ENCODE peak calls at places on chromosomes 1 and 21, in eight cellular contexts. One of them, this sample, is unnamed.

GRCh38 chr1:111848852-111849545 is 93.3 kb downstream of the DDX20 start:
- DNase-seq in tibial artery: no peak
- DNase-seq in heart right ventricle: no peak
- DNase-seq in cardiac muscle cell: no peak
- DNase-seq in PC-3: no peak
- DNase-seq in AG04450: no peak
- DNase-seq in CD8-positive, alpha-beta T cell: no peak
- DNase-seq in Peyer's patch: no peak
- DNase-seq in this sample: no peak

GRCh38 chr1:32892368-32893197 is 6.3 kb downstream of the HPCA start:
- DNase-seq in tibial artery: no peak
- DNase-seq in heart right ventricle: no peak
- DNase-seq in cardiac muscle cell: peak
- DNase-seq in PC-3: no peak
- DNase-seq in AG04450: no peak
- DNase-seq in CD8-positive, alpha-beta T cell: peak
- DNase-seq in Peyer's patch: no peak
- DNase-seq in this sample: no peak

GRCh38 chr1:50603274-50604271 is 180.3 kb upstream of the DMRTA2 start:
- DNase-seq in tibial artery: no peak
- DNase-seq in heart right ventricle: no peak
- DNase-seq in cardiac muscle cell: peak
- DNase-seq in PC-3: peak
- DNase-seq in AG04450: no peak
- DNase-seq in CD8-positive, alpha-beta T cell: no peak
- DNase-seq in Peyer's patch: no peak
- DNase-seq in this sample: no peak

GRCh38 chr1:96999191-96999590 is 277.6 kb downstream of the PTBP2 start:
- DNase-seq in tibial artery: no peak
- DNase-seq in heart right ventricle: no peak
- DNase-seq in cardiac muscle cell: no peak
- DNase-seq in PC-3: peak
- DNase-seq in AG04450: no peak
- DNase-seq in CD8-positive, alpha-beta T cell: no peak
- DNase-seq in Peyer's patch: no peak
- DNase-seq in this sample: no peak

GRCh38 chr1:234553241-234554156 is 56.5 kb downstream of the IRF2BP2 start:
- DNase-seq in tibial artery: no peak
- DNase-seq in heart right ventricle: no peak
- DNase-seq in cardiac muscle cell: peak
- DNase-seq in PC-3: no peak
- DNase-seq in AG04450: no peak
- DNase-seq in CD8-positive, alpha-beta T cell: no peak
- DNase-seq in Peyer's patch: no peak
- DNase-seq in this sample: peak

GRCh38 chr1:12722626-12723025 is 6.7 kb downstream of the AADACL3 start:
- DNase-seq in tibial artery: no peak
- DNase-seq in heart right ventricle: no peak
- DNase-seq in cardiac muscle cell: no peak
- DNase-seq in PC-3: no peak
- DNase-seq in AG04450: no peak
- DNase-seq in CD8-positive, alpha-beta T cell: no peak
- DNase-seq in Peyer's patch: no peak
- DNase-seq in this sample: no peak

GRCh38 chr1:27322569-27323116 is 680 bp downstream of the TMEM222 start:
- DNase-seq in tibial artery: no peak
- DNase-seq in heart right ventricle: no peak
- DNase-seq in cardiac muscle cell: no peak
- DNase-seq in PC-3: no peak
- DNase-seq in AG04450: no peak
- DNase-seq in CD8-positive, alpha-beta T cell: no peak
- DNase-seq in Peyer's patch: no peak
- DNase-seq in this sample: no peak

GRCh38 chr1:1304331-1305299 is 3.1 kb downstream of the ACAP3 start:
- DNase-seq in tibial artery: peak
- DNase-seq in heart right ventricle: peak
- DNase-seq in cardiac muscle cell: peak
- DNase-seq in PC-3: no peak
- DNase-seq in AG04450: peak
- DNase-seq in CD8-positive, alpha-beta T cell: no peak
- DNase-seq in Peyer's patch: peak
- DNase-seq in this sample: no peak

GRCh38 chr1:86356247-86356646 is 39.9 kb downstream of the ODF2L start:
- DNase-seq in tibial artery: no peak
- DNase-seq in heart right ventricle: no peak
- DNase-seq in cardiac muscle cell: peak
- DNase-seq in PC-3: peak
- DNase-seq in AG04450: no peak
- DNase-seq in CD8-positive, alpha-beta T cell: no peak
- DNase-seq in Peyer's patch: no peak
- DNase-seq in this sample: no peak

GRCh38 chr1:180232521-180233043 is 2.5 kb downstream of the LHX4 start:
- DNase-seq in tibial artery: no peak
- DNase-seq in heart right ventricle: no peak
- DNase-seq in cardiac muscle cell: no peak
- DNase-seq in PC-3: no peak
- DNase-seq in AG04450: no peak
- DNase-seq in CD8-positive, alpha-beta T cell: no peak
- DNase-seq in Peyer's patch: no peak
- DNase-seq in this sample: no peak
- H3K4me3 ChIP-seq in tibial artery: no peak
- H3K4me3 ChIP-seq in heart right ventricle: no peak
- H3K4me3 ChIP-seq in cardiac muscle cell: no peak
- H3K4me3 ChIP-seq in PC-3: no peak
- H3K4me3 ChIP-seq in AG04450: no peak
- H3K4me3 ChIP-seq in CD8-positive, alpha-beta T cell: no peak
- H3K4me3 ChIP-seq in Peyer's patch: no peak
- H3K4me3 ChIP-seq in this sample: no peak

DNA sequence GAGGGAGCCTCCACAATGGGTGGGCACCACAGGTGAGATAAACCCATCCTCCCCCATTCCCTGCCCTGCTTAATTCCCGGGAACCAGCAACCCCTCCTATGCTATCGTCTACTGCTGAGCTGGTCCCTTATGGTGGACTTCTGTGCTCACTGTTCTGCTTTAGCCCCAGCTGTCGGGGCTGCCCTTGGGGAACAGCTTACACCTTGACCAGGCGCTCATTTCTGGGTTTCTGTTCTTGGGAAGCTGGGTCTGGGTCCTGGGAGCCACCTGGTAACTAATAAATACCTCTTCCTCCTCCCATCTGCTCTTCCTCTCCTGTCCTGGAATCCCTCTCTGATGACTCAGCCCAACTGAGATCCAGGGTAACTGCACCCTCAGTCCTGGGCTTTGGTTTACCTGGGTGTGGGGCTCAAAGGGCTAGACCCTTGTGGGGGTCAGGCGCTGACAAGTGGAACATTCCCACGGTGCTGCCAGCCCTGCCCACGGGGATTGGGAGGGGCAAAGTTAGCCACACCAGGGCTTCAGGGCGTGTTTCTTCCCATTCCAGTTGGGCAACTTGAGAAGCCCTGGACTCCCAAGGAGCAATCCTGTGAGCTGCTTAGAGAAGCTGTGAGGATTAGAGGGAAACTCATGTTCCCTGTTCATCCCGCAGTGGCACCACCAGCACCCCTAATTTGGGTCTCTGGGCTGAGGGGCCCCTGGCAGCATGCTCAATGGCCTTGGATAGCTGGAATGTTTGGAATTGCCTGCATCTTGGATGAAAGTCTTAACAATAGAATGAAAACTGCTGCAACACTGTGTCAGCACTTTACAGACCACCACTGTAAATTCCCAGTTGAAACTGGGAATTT is 1.6 kb downstream of the PCAT6 start:
- DNase-seq in tibial artery: no peak
- DNase-seq in heart right ventricle: no peak
- DNase-seq in cardiac muscle cell: no peak
- DNase-seq in PC-3: peak
- DNase-seq in AG04450: no peak
- DNase-seq in CD8-positive, alpha-beta T cell: no peak
- DNase-seq in Peyer's patch: no peak
- DNase-seq in this sample: no peak
- H3K27ac ChIP-seq in tibial artery: no peak
- H3K27ac ChIP-seq in heart right ventricle: no peak
- H3K27ac ChIP-seq in cardiac muscle cell: no peak
- H3K27ac ChIP-seq in PC-3: peak
- H3K27ac ChIP-seq in AG04450: no peak
- H3K27ac ChIP-seq in CD8-positive, alpha-beta T cell: no peak
- H3K27ac ChIP-seq in Peyer's patch: no peak
- H3K27ac ChIP-seq in this sample: no peak

GRCh38 chr1:43990271-43991199 is 864 bp upstream of the CCDC24 start:
- DNase-seq in tibial artery: no peak
- DNase-seq in heart right ventricle: no peak
- DNase-seq in cardiac muscle cell: no peak
- DNase-seq in PC-3: no peak
- DNase-seq in AG04450: no peak
- DNase-seq in CD8-positive, alpha-beta T cell: no peak
- DNase-seq in Peyer's patch: no peak
- DNase-seq in this sample: no peak
- TF ChIP-seq CTCF in tibial artery: no peak
- TF ChIP-seq CTCF in heart right ventricle: no peak
- TF ChIP-seq CTCF in cardiac muscle cell: peak
- TF ChIP-seq CTCF in PC-3: peak
- TF ChIP-seq CTCF in AG04450: no peak
- TF ChIP-seq CTCF in CD8-positive, alpha-beta T cell: no peak
- TF ChIP-seq CTCF in Peyer's patch: no peak
- TF ChIP-seq CTCF in this sample: no peak

GRCh38 chr21:28090546-28090945 is 902.1 kb downstream of the LTN1 start:
- DNase-seq in tibial artery: no peak
- DNase-seq in heart right ventricle: no peak
- DNase-seq in cardiac muscle cell: no peak
- DNase-seq in PC-3: no peak
- DNase-seq in AG04450: no peak
- DNase-seq in CD8-positive, alpha-beta T cell: no peak
- DNase-seq in Peyer's patch: no peak
- DNase-seq in this sample: no peak
- H3K4me3 ChIP-seq in tibial artery: no peak
- H3K4me3 ChIP-seq in heart right ventricle: peak
- H3K4me3 ChIP-seq in cardiac muscle cell: peak
- H3K4me3 ChIP-seq in PC-3: no peak
- H3K4me3 ChIP-seq in AG04450: no peak
- H3K4me3 ChIP-seq in CD8-positive, alpha-beta T cell: no peak
- H3K4me3 ChIP-seq in Peyer's patch: peak
- H3K4me3 ChIP-seq in this sample: peak

GRCh38 chr1:11314959-11315358 is 42.0 kb downstream of the UBIAD1 start:
- DNase-seq in tibial artery: no peak
- DNase-seq in heart right ventricle: no peak
- DNase-seq in cardiac muscle cell: peak
- DNase-seq in PC-3: no peak
- DNase-seq in AG04450: no peak
- DNase-seq in CD8-positive, alpha-beta T cell: no peak
- DNase-seq in Peyer's patch: no peak
- DNase-seq in this sample: no peak

GRCh38 chr1:11318982-11319381 is 46.0 kb downstream of the UBIAD1 start:
- DNase-seq in tibial artery: no peak
- DNase-seq in heart right ventricle: no peak
- DNase-seq in cardiac muscle cell: no peak
- DNase-seq in PC-3: no peak
- DNase-seq in AG04450: no peak
- DNase-seq in CD8-positive, alpha-beta T cell: no peak
- DNase-seq in Peyer's patch: no peak
- DNase-seq in this sample: no peak

GRCh38 chr1:11320153-11320936 is 47.3 kb downstream of the UBIAD1 start:
- DNase-seq in tibial artery: no peak
- DNase-seq in heart right ventricle: no peak
- DNase-seq in cardiac muscle cell: no peak
- DNase-seq in PC-3: peak
- DNase-seq in AG04450: no peak
- DNase-seq in CD8-positive, alpha-beta T cell: peak
- DNase-seq in Peyer's patch: peak
- DNase-seq in this sample: no peak

GRCh38 chr1:11311816-11312755 is 39.1 kb downstream of the UBIAD1 start:
- DNase-seq in tibial artery: no peak
- DNase-seq in heart right ventricle: no peak
- DNase-seq in cardiac muscle cell: no peak
- DNase-seq in PC-3: no peak
- DNase-seq in AG04450: no peak
- DNase-seq in CD8-positive, alpha-beta T cell: no peak
- DNase-seq in Peyer's patch: no peak
- DNase-seq in this sample: no peak

GRCh38 chr1:11316701-11317100 is 43.7 kb downstream of the UBIAD1 start:
- DNase-seq in tibial artery: no peak
- DNase-seq in heart right ventricle: no peak
- DNase-seq in cardiac muscle cell: peak
- DNase-seq in PC-3: no peak
- DNase-seq in AG04450: no peak
- DNase-seq in CD8-positive, alpha-beta T cell: no peak
- DNase-seq in Peyer's patch: no peak
- DNase-seq in this sample: no peak
- H3K27ac ChIP-seq in tibial artery: no peak
- H3K27ac ChIP-seq in heart right ventricle: no peak
- H3K27ac ChIP-seq in cardiac muscle cell: no peak
- H3K27ac ChIP-seq in PC-3: no peak
- H3K27ac ChIP-seq in AG04450: no peak
- H3K27ac ChIP-seq in CD8-positive, alpha-beta T cell: no peak
- H3K27ac ChIP-seq in Peyer's patch: no peak
- H3K27ac ChIP-seq in this sample: no peak

GRCh38 chr1:100034465-100034864 is 64.7 kb downstream of the SLC35A3 start:
- DNase-seq in tibial artery: no peak
- DNase-seq in heart right ventricle: no peak
- DNase-seq in cardiac muscle cell: peak
- DNase-seq in PC-3: peak
- DNase-seq in AG04450: peak
- DNase-seq in CD8-positive, alpha-beta T cell: no peak
- DNase-seq in Peyer's patch: no peak
- DNase-seq in this sample: no peak
- TF ChIP-seq CTCF in tibial artery: no peak
- TF ChIP-seq CTCF in heart right ventricle: no peak
- TF ChIP-seq CTCF in cardiac muscle cell: peak
- TF ChIP-seq CTCF in PC-3: peak
- TF ChIP-seq CTCF in AG04450: peak
- TF ChIP-seq CTCF in CD8-positive, alpha-beta T cell: peak
- TF ChIP-seq CTCF in Peyer's patch: peak
- TF ChIP-seq CTCF in this sample: peak

DNA sequence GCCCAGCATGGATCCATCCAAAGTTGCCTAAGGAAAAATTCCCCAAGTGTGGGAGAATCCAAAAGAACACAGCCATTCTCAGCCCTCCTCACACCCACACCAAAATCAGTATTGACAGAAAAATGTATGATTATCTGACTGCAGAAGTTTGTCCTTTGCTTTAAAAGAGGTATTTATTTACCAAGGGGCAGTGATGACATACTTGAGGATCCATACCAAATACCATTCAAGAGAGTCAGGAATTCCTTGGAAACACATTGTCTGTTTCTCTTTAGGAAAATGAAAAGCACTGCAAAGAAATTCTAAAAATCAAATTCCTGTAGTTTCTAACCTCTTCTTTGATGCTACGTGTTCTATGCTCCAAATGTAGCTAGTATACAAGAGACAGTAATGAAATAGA is 509.6 kb upstream of the CXADR start:
- DNase-seq in tibial artery: no peak
- DNase-seq in heart right ventricle: no peak
- DNase-seq in cardiac muscle cell: peak
- DNase-seq in PC-3: no peak
- DNase-seq in AG04450: peak
- DNase-seq in CD8-positive, alpha-beta T cell: no peak
- DNase-seq in Peyer's patch: no peak
- DNase-seq in this sample: no peak
- H3K4me3 ChIP-seq in tibial artery: no peak
- H3K4me3 ChIP-seq in heart right ventricle: no peak
- H3K4me3 ChIP-seq in cardiac muscle cell: no peak
- H3K4me3 ChIP-seq in PC-3: no peak
- H3K4me3 ChIP-seq in AG04450: no peak
- H3K4me3 ChIP-seq in CD8-positive, alpha-beta T cell: no peak
- H3K4me3 ChIP-seq in Peyer's patch: no peak
- H3K4me3 ChIP-seq in this sample: no peak